ENCODE peak calls at places on chromosomes 6 and 20, in four cellular contexts. One of them, this sample, is unnamed.

GRCh38 chr20:31670371-31671228 is 32.9 kb downstream of the COX4I2 start:
- DNase-seq in AG04450: no peak
- DNase-seq in BE2C: peak
- DNase-seq in epithelial cell of esophagus: no peak
- DNase-seq in this sample: no peak

GRCh38 chr6:133062077-133062476 is 179.1 kb upstream of the EYA4 start:
- DNase-seq in epithelial cell of esophagus: no peak
- DNase-seq in AG04450: peak
- DNase-seq in BE2C: no peak
- DNase-seq in this sample: peak

GRCh38 chr6:40891131-40891530 is 147.9 kb downstream of the UNC5CL start:
- DNase-seq in AG04450: no peak
- DNase-seq in BE2C: no peak
- DNase-seq in epithelial cell of esophagus: no peak
- DNase-seq in this sample: no peak

GRCh38 chr6:7264041-7264440 is 49.0 kb downstream of the SSR1 start:
- DNase-seq in BE2C: no peak
- DNase-seq in epithelial cell of esophagus: no peak
- DNase-seq in AG04450: no peak
- DNase-seq in this sample: no peak

GRCh38 chr6:156686429-156686939 is 90.7 kb upstream of the ARID1B start:
- DNase-seq in epithelial cell of esophagus: peak
- DNase-seq in BE2C: peak
- DNase-seq in AG04450: no peak
- DNase-seq in this sample: peak

GRCh38 chr6:40251609-40252008 is 317.3 kb upstream of the MOCS1 start:
- DNase-seq in AG04450: no peak
- DNase-seq in BE2C: peak
- DNase-seq in epithelial cell of esophagus: no peak
- DNase-seq in this sample: no peak

GRCh38 chr6:3117912-3118352 is 579 bp upstream of the BPHL start:
- DNase-seq in AG04450: no peak
- DNase-seq in BE2C: no peak
- DNase-seq in epithelial cell of esophagus: no peak
- DNase-seq in this sample: no peak

GRCh38 chr6:12014873-12015149 is 2.7 kb downstream of the HIVEP1 start:
- DNase-seq in BE2C: no peak
- DNase-seq in epithelial cell of esophagus: no peak
- DNase-seq in AG04450: no peak
- DNase-seq in this sample: no peak

GRCh38 chr20:62782149-62782892 is 14.0 kb upstream of the MRGBP start:
- DNase-seq in BE2C: peak
- DNase-seq in AG04450: no peak
- DNase-seq in epithelial cell of esophagus: no peak
- DNase-seq in this sample: no peak

GRCh38 chr6:31005249-31006020 is 4.8 kb upstream of the MUC22 start:
- DNase-seq in epithelial cell of esophagus: peak
- DNase-seq in BE2C: no peak
- DNase-seq in AG04450: no peak
- DNase-seq in this sample: no peak

GRCh38 chr6:140817176-140817575 is 1315.5 kb upstream of the GJE1 start:
- DNase-seq in BE2C: no peak
- DNase-seq in AG04450: no peak
- DNase-seq in epithelial cell of esophagus: peak
- DNase-seq in this sample: no peak

GRCh38 chr6:167793421-167793820 is 33.3 kb upstream of the AFDN start:
- DNase-seq in BE2C: no peak
- DNase-seq in AG04450: no peak
- DNase-seq in epithelial cell of esophagus: no peak
- DNase-seq in this sample: no peak

GRCh38 chr6:144756469-144756868 is 471.3 kb downstream of the UTRN start:
- DNase-seq in AG04450: no peak
- DNase-seq in BE2C: no peak
- DNase-seq in epithelial cell of esophagus: no peak
- DNase-seq in this sample: no peak

GRCh38 chr20:59831024-59831900 is 102.2 kb downstream of the SYCP2 start:
- DNase-seq in AG04450: no peak
- DNase-seq in BE2C: no peak
- DNase-seq in epithelial cell of esophagus: peak
- DNase-seq in this sample: peak

GRCh38 chr6:116561377-116562018 is 7.9 kb downstream of the CALHM4 start:
- DNase-seq in epithelial cell of esophagus: peak
- DNase-seq in BE2C: peak
- DNase-seq in AG04450: peak
- DNase-seq in this sample: peak

GRCh38 chr6:145669627-145670034 is 65.7 kb downstream of the EPM2A start:
- DNase-seq in AG04450: peak
- DNase-seq in epithelial cell of esophagus: peak
- DNase-seq in BE2C: no peak
- DNase-seq in this sample: peak

GRCh38 chr6:3884007-3884745 is 35.0 kb downstream of the FAM50B start:
- DNase-seq in epithelial cell of esophagus: peak
- DNase-seq in BE2C: no peak
- DNase-seq in AG04450: peak
- DNase-seq in this sample: peak

GRCh38 chr20:45080867-45081616 is 19.9 kb downstream of the KCNS1 start:
- DNase-seq in AG04450: no peak
- DNase-seq in epithelial cell of esophagus: no peak
- DNase-seq in BE2C: peak
- DNase-seq in this sample: peak

GRCh38 chr6:122696853-122697252 is 82.7 kb upstream of the FABP7 start:
- DNase-seq in epithelial cell of esophagus: peak
- DNase-seq in BE2C: no peak
- DNase-seq in AG04450: no peak
- DNase-seq in this sample: peak

GRCh38 chr6:21005816-21006553 is 471.7 kb downstream of the CDKAL1 start:
- DNase-seq in AG04450: peak
- DNase-seq in BE2C: peak
- DNase-seq in epithelial cell of esophagus: peak
- DNase-seq in this sample: peak

GRCh38 chr20:58209652-58210397 is 18.6 kb downstream of the ANKRD60 start:
- DNase-seq in epithelial cell of esophagus: peak
- DNase-seq in BE2C: peak
- DNase-seq in AG04450: peak
- DNase-seq in this sample: peak

GRCh38 chr6:86193821-86194220 is 551.1 kb upstream of the SYNCRIP start:
- DNase-seq in BE2C: no peak
- DNase-seq in AG04450: no peak
- DNase-seq in epithelial cell of esophagus: no peak
- DNase-seq in this sample: no peak

GRCh38 chr6:4383910-4384637 is 248.7 kb upstream of the ECI2 start:
- DNase-seq in epithelial cell of esophagus: peak
- DNase-seq in BE2C: no peak
- DNase-seq in AG04450: no peak
- DNase-seq in this sample: no peak

GRCh38 chr20:37336369-37337207 is 9.4 kb upstream of the SRC start:
- DNase-seq in epithelial cell of esophagus: no peak
- DNase-seq in BE2C: peak
- DNase-seq in AG04450: no peak
- DNase-seq in this sample: no peak

GRCh38 chr6:40350193-40350941 is 236.8 kb downstream of the LRFN2 start:
- DNase-seq in epithelial cell of esophagus: no peak
- DNase-seq in AG04450: no peak
- DNase-seq in BE2C: no peak
- DNase-seq in this sample: no peak

DNA sequence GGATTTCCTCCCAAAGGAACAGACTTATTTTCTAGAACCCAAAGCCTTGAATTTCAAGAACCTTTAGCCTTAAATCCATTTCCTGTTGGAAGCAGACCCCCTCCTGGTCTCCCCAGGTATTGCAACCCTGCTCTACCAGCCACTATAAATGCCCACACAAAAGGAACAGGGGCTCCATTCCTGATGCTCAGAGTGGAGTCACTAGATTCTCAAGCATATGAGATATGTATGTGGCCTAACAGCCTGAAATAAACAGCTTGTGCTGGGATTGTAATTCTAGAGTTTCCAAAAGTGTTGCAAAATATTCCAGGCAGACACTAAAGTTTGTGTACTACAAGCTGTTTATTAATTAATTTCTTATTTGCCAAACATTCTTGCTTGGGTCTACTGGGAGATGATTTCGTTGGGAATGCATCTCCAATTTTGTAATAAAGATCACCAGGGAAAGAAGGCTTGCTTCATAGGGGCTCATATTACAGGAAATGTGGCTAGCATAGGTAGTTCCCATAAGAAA is 44.8 kb downstream of the RIPOR3 start:
- DNase-seq in BE2C: no peak
- DNase-seq in AG04450: peak
- DNase-seq in epithelial cell of esophagus: peak
- DNase-seq in this sample: peak
- TF ChIP-seq CTCF in BE2C: peak
- TF ChIP-seq CTCF in AG04450: peak
- TF ChIP-seq CTCF in epithelial cell of esophagus: peak
- TF ChIP-seq CTCF in this sample: peak

GRCh38 chr6:149515494-149515893 is 30.3 kb downstream of the PPIL4 start:
- DNase-seq in BE2C: no peak
- DNase-seq in AG04450: no peak
- DNase-seq in epithelial cell of esophagus: no peak
- DNase-seq in this sample: no peak
- TF ChIP-seq CTCF in BE2C: no peak
- TF ChIP-seq CTCF in AG04450: no peak
- TF ChIP-seq CTCF in epithelial cell of esophagus: no peak
- TF ChIP-seq CTCF in this sample: no peak

GRCh38 chr6:71453307-71453706 is 164.7 kb downstream of the OGFRL1 start:
- DNase-seq in BE2C: no peak
- DNase-seq in AG04450: no peak
- DNase-seq in epithelial cell of esophagus: no peak
- DNase-seq in this sample: no peak

GRCh38 chr6:71460933-71461332 is 172.3 kb downstream of the OGFRL1 start:
- DNase-seq in epithelial cell of esophagus: peak
- DNase-seq in AG04450: no peak
- DNase-seq in BE2C: no peak
- DNase-seq in this sample: peak

GRCh38 chr6:71454083-71454482 is 165.5 kb downstream of the OGFRL1 start:
- DNase-seq in BE2C: no peak
- DNase-seq in AG04450: no peak
- DNase-seq in epithelial cell of esophagus: peak
- DNase-seq in this sample: no peak

GRCh38 chr6:71459162-71459561 is 170.6 kb downstream of the OGFRL1 start:
- DNase-seq in epithelial cell of esophagus: no peak
- DNase-seq in BE2C: no peak
- DNase-seq in AG04450: no peak
- DNase-seq in this sample: no peak

GRCh38 chr6:71457883-71458282 is 169.3 kb downstream of the OGFRL1 start:
- DNase-seq in AG04450: no peak
- DNase-seq in epithelial cell of esophagus: no peak
- DNase-seq in BE2C: no peak
- DNase-seq in this sample: peak
- TF ChIP-seq CTCF in AG04450: no peak
- TF ChIP-seq CTCF in epithelial cell of esophagus: no peak
- TF ChIP-seq CTCF in BE2C: no peak
- TF ChIP-seq CTCF in this sample: no peak

GRCh38 chr20:24208652-24209051 is 220.1 kb upstream of the GGTLC1 start:
- DNase-seq in epithelial cell of esophagus: no peak
- DNase-seq in BE2C: no peak
- DNase-seq in AG04450: no peak
- DNase-seq in this sample: peak
- TF ChIP-seq CTCF in epithelial cell of esophagus: no peak
- TF ChIP-seq CTCF in BE2C: peak
- TF ChIP-seq CTCF in AG04450: no peak
- TF ChIP-seq CTCF in this sample: no peak

DNA sequence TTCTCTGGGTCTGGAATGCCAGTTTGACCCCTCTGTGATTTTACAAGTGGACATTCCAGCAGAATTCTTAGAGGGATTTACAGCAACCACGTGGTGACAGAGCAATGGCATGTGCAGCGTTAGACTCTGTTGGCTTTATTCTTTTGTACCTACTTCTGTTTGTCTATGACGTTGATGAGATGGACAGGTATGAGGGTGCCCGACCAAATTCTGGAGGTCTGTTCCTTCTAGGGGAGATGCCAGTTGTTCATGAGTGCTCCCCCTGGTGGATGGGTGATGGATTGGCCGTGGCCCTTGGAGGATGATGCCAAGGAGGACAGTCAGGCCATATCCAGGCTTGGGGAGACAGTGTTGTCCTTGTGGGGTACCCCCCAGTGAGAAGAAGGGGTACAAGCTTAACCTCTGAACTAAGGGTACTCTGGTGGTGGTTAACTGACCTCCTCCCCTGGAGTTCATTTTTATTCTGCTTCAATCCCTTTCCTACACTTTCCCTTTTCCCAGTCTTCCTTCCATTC is 198.6 kb downstream of the DTNBP1 start:
- DNase-seq in AG04450: no peak
- DNase-seq in epithelial cell of esophagus: peak
- DNase-seq in BE2C: peak
- DNase-seq in this sample: peak
- TF ChIP-seq CTCF in AG04450: peak
- TF ChIP-seq CTCF in epithelial cell of esophagus: peak
- TF ChIP-seq CTCF in BE2C: peak
- TF ChIP-seq CTCF in this sample: peak

GRCh38 chr20:17659801-17660200 is 22.2 kb downstream of the RRBP1 start:
- DNase-seq in AG04450: no peak
- DNase-seq in BE2C: no peak
- DNase-seq in epithelial cell of esophagus: no peak
- DNase-seq in this sample: no peak
- TF ChIP-seq CTCF in AG04450: peak
- TF ChIP-seq CTCF in BE2C: peak
- TF ChIP-seq CTCF in epithelial cell of esophagus: no peak
- TF ChIP-seq CTCF in this sample: peak

GRCh38 chr6:117711369-117711768 is 36.1 kb downstream of the NUS1 start:
- DNase-seq in BE2C: no peak
- DNase-seq in AG04450: no peak
- DNase-seq in epithelial cell of esophagus: peak
- DNase-seq in this sample: peak
- TF ChIP-seq CTCF in BE2C: peak
- TF ChIP-seq CTCF in AG04450: no peak
- TF ChIP-seq CTCF in epithelial cell of esophagus: no peak
- TF ChIP-seq CTCF in this sample: peak

GRCh38 chr6:35047265-35048011 is 93.7 kb downstream of the TCP11 start:
- DNase-seq in BE2C: no peak
- DNase-seq in epithelial cell of esophagus: no peak
- DNase-seq in AG04450: no peak
- DNase-seq in this sample: no peak

GRCh38 chr6:35049885-35050284 is 91.3 kb downstream of the TCP11 start:
- DNase-seq in epithelial cell of esophagus: no peak
- DNase-seq in BE2C: no peak
- DNase-seq in AG04450: peak
- DNase-seq in this sample: no peak

GRCh38 chr6:35048031-35048613 is 93.0 kb downstream of the TCP11 start:
- DNase-seq in epithelial cell of esophagus: no peak
- DNase-seq in BE2C: no peak
- DNase-seq in AG04450: no peak
- DNase-seq in this sample: no peak

GRCh38 chr6:35049346-35049745 is 91.8 kb downstream of the TCP11 start:
- DNase-seq in AG04450: no peak
- DNase-seq in epithelial cell of esophagus: no peak
- DNase-seq in BE2C: no peak
- DNase-seq in this sample: no peak

GRCh38 chr6:35048631-35049083 is 92.5 kb downstream of the TCP11 start:
- DNase-seq in BE2C: no peak
- DNase-seq in epithelial cell of esophagus: no peak
- DNase-seq in AG04450: peak
- DNase-seq in this sample: no peak
- TF ChIP-seq CTCF in BE2C: no peak
- TF ChIP-seq CTCF in epithelial cell of esophagus: peak
- TF ChIP-seq CTCF in AG04450: peak
- TF ChIP-seq CTCF in this sample: peak

This sample was measured in PC-3.